ENCODE peak calls at places on chromosomes 3 and 15, in nine cellular contexts. One of them, this sample, is unnamed.

GRCh38 chr3:119880966-119881365 is 99.1 kb downstream of the NR1I2 start:
- DNase-seq in tibial nerve: no peak
- DNase-seq in K562: no peak
- DNase-seq in A549: no peak
- DNase-seq in transverse colon: no peak
- DNase-seq in sigmoid colon: no peak
- DNase-seq in stomach: no peak
- DNase-seq in ovary: no peak
- DNase-seq in SK-N-SH: no peak
- DNase-seq in this sample: no peak

GRCh38 chr3:17430574-17430973 is 311.9 kb downstream of the TBC1D5 start:
- DNase-seq in sigmoid colon: no peak
- DNase-seq in SK-N-SH: no peak
- DNase-seq in stomach: no peak
- DNase-seq in transverse colon: no peak
- DNase-seq in K562: no peak
- DNase-seq in ovary: no peak
- DNase-seq in A549: no peak
- DNase-seq in tibial nerve: no peak
- DNase-seq in this sample: no peak

GRCh38 chr3:41955192-41955591 is 6.7 kb downstream of the ULK4 start:
- DNase-seq in stomach: no peak
- DNase-seq in tibial nerve: no peak
- DNase-seq in A549: no peak
- DNase-seq in transverse colon: no peak
- DNase-seq in K562: no peak
- DNase-seq in ovary: no peak
- DNase-seq in sigmoid colon: no peak
- DNase-seq in SK-N-SH: no peak
- DNase-seq in this sample: no peak

GRCh38 chr3:32705232-32705631 is 20.2 kb downstream of the CNOT10 start:
- DNase-seq in transverse colon: no peak
- DNase-seq in SK-N-SH: peak; percentile 48
- DNase-seq in K562: peak; percentile 36
- DNase-seq in A549: no peak
- DNase-seq in sigmoid colon: no peak
- DNase-seq in tibial nerve: no peak
- DNase-seq in stomach: no peak
- DNase-seq in ovary: no peak
- DNase-seq in this sample: no peak

GRCh38 chr3:126013742-126014141 is 44.8 kb downstream of the ROPN1B start:
- DNase-seq in ovary: no peak
- DNase-seq in A549: no peak
- DNase-seq in stomach: no peak
- DNase-seq in K562: no peak
- DNase-seq in tibial nerve: no peak
- DNase-seq in transverse colon: no peak
- DNase-seq in SK-N-SH: no peak
- DNase-seq in sigmoid colon: no peak
- DNase-seq in this sample: no peak

GRCh38 chr3:169812124-169812843 is 386 bp upstream of the LRRIQ4 start:
- DNase-seq in stomach: peak; percentile 73
- DNase-seq in sigmoid colon: peak; percentile 82
- DNase-seq in A549: no peak
- DNase-seq in tibial nerve: peak; percentile 24
- DNase-seq in transverse colon: peak; percentile 72
- DNase-seq in K562: no peak
- DNase-seq in ovary: peak; percentile 63
- DNase-seq in SK-N-SH: peak; percentile 87
- DNase-seq in this sample: peak; percentile 77

GRCh38 chr15:34364041-34364440 is 3.0 kb downstream of the LPCAT4 start:
- DNase-seq in sigmoid colon: no peak
- DNase-seq in ovary: no peak
- DNase-seq in A549: no peak
- DNase-seq in SK-N-SH: no peak
- DNase-seq in K562: no peak
- DNase-seq in transverse colon: no peak
- DNase-seq in stomach: no peak
- DNase-seq in tibial nerve: no peak
- DNase-seq in this sample: no peak

GRCh38 chr3:168653255-168653654 is 557.5 kb upstream of the GOLIM4 start:
- DNase-seq in SK-N-SH: no peak
- DNase-seq in K562: no peak
- DNase-seq in tibial nerve: no peak
- DNase-seq in transverse colon: no peak
- DNase-seq in ovary: no peak
- DNase-seq in stomach: no peak
- DNase-seq in A549: no peak
- DNase-seq in sigmoid colon: no peak
- DNase-seq in this sample: no peak

GRCh38 chr15:70698412-70698811 is 64.9 kb downstream of the UACA start:
- DNase-seq in A549: no peak
- DNase-seq in sigmoid colon: no peak
- DNase-seq in stomach: no peak
- DNase-seq in transverse colon: no peak
- DNase-seq in K562: no peak
- DNase-seq in ovary: no peak
- DNase-seq in tibial nerve: no peak
- DNase-seq in SK-N-SH: no peak
- DNase-seq in this sample: no peak

GRCh38 chr3:71512000-71512399 is 71.5 kb downstream of the FOXP1 start:
- DNase-seq in transverse colon: peak; percentile 16
- DNase-seq in A549: no peak
- DNase-seq in stomach: no peak
- DNase-seq in ovary: no peak
- DNase-seq in sigmoid colon: no peak
- DNase-seq in K562: peak; percentile 12
- DNase-seq in SK-N-SH: no peak
- DNase-seq in tibial nerve: no peak
- DNase-seq in this sample: no peak

GRCh38 chr3:186525369-186526255 is 18.6 kb downstream of the CRYGS start:
- DNase-seq in sigmoid colon: no peak
- DNase-seq in K562: no peak
- DNase-seq in transverse colon: no peak
- DNase-seq in stomach: no peak
- DNase-seq in tibial nerve: no peak
- DNase-seq in SK-N-SH: no peak
- DNase-seq in ovary: no peak
- DNase-seq in A549: no peak
- DNase-seq in this sample: no peak

GRCh38 chr3:134132961-134133360 is 103.2 kb upstream of the SLCO2A1 start:
- DNase-seq in SK-N-SH: no peak
- DNase-seq in sigmoid colon: no peak
- DNase-seq in transverse colon: no peak
- DNase-seq in K562: no peak
- DNase-seq in ovary: no peak
- DNase-seq in stomach: no peak
- DNase-seq in tibial nerve: no peak
- DNase-seq in A549: no peak
- DNase-seq in this sample: no peak

GRCh38 chr3:149623819-149624218 is 34.0 kb downstream of the WWTR1 start:
- DNase-seq in K562: no peak
- DNase-seq in sigmoid colon: no peak
- DNase-seq in A549: no peak
- DNase-seq in ovary: no peak
- DNase-seq in transverse colon: no peak
- DNase-seq in SK-N-SH: no peak
- DNase-seq in tibial nerve: no peak
- DNase-seq in stomach: no peak
- DNase-seq in this sample: no peak

GRCh38 chr3:35899245-35899644 is 259.9 kb downstream of the ARPP21 start:
- DNase-seq in tibial nerve: no peak
- DNase-seq in ovary: no peak
- DNase-seq in K562: no peak
- DNase-seq in transverse colon: no peak
- DNase-seq in SK-N-SH: peak; percentile 3
- DNase-seq in sigmoid colon: no peak
- DNase-seq in stomach: no peak
- DNase-seq in A549: no peak
- DNase-seq in this sample: no peak
- H3K4me3 ChIP-seq in tibial nerve: no peak overlapping the region
- H3K4me3 ChIP-seq in ovary: no peak overlapping the region
- H3K4me3 ChIP-seq in K562: no peak overlapping the region
- H3K4me3 ChIP-seq in transverse colon: no peak overlapping the region
- H3K4me3 ChIP-seq in SK-N-SH: no peak overlapping the region
- H3K4me3 ChIP-seq in sigmoid colon: no peak overlapping the region
- H3K4me3 ChIP-seq in stomach: no peak overlapping the region
- H3K4me3 ChIP-seq in A549: no peak overlapping the region
- H3K4me3 ChIP-seq in this sample: no peak overlapping the region

DNA sequence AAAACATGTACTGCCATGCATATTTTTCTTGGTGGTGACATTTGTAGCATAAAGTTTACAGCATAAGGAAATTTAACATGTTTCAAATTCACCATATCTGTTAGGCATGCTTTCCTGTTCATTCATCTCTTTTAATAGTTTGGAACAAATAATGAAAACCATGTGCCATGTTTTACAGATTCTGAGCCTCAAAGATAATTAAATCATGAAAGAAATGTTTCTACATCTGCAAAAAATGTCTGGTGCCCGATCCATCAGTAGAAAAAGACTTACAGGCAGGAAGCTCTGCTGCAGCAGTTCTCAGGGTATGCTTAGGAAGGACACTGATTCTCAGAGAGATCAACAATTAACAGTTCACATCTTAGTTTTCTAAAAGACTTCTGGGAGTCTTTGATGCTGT is 316.2 kb downstream of the IL5RA start:
- DNase-seq in SK-N-SH: peak; percentile 61
- DNase-seq in tibial nerve: no peak
- DNase-seq in ovary: no peak
- DNase-seq in sigmoid colon: no peak
- DNase-seq in stomach: no peak
- DNase-seq in K562: no peak
- DNase-seq in A549: no peak
- DNase-seq in transverse colon: no peak
- DNase-seq in this sample: no peak
- TF ChIP-seq EP300 in SK-N-SH: peak; percentile 84
- TF ChIP-seq EP300 in tibial nerve: no peak
- TF ChIP-seq EP300 in ovary: no peak
- TF ChIP-seq EP300 in sigmoid colon: no peak
- TF ChIP-seq EP300 in stomach: no peak
- TF ChIP-seq EP300 in K562: no peak
- TF ChIP-seq EP300 in A549: no peak
- TF ChIP-seq EP300 in transverse colon: no peak
- TF ChIP-seq EP300 in this sample: no peak

DNA sequence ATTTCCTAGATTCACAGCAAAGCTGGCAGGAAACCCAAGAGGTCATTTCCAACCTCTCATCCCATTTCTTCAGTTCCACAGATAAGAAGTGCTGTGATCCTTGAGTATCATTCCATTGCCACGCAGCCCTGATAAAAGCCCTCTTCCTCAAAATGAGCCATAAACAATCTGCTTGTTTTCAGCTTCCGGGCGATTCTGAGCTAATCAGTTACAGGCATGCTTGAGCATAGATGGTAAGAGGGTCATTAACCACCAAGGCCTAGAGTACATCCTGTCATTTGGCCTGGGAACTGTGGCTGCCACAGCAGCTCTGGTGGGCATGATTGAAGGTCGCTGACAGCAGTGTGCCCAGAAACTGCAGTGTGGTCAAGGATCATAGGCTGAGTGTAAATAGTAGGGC is 47.4 kb downstream of the P3H2 start:
- DNase-seq in tibial nerve: no peak
- DNase-seq in transverse colon: peak; percentile 18
- DNase-seq in SK-N-SH: peak; percentile 39
- DNase-seq in K562: no peak
- DNase-seq in stomach: no peak
- DNase-seq in ovary: no peak
- DNase-seq in A549: no peak
- DNase-seq in sigmoid colon: no peak
- DNase-seq in this sample: no peak
- H3K4me3 ChIP-seq in tibial nerve: no peak overlapping the region
- H3K4me3 ChIP-seq in transverse colon: no peak overlapping the region
- H3K4me3 ChIP-seq in SK-N-SH: no peak overlapping the region
- H3K4me3 ChIP-seq in K562: no peak overlapping the region
- H3K4me3 ChIP-seq in stomach: no peak overlapping the region
- H3K4me3 ChIP-seq in ovary: no peak overlapping the region
- H3K4me3 ChIP-seq in A549: no peak overlapping the region
- H3K4me3 ChIP-seq in sigmoid colon: no peak overlapping the region
- H3K4me3 ChIP-seq in this sample: no peak overlapping the region

DNA sequence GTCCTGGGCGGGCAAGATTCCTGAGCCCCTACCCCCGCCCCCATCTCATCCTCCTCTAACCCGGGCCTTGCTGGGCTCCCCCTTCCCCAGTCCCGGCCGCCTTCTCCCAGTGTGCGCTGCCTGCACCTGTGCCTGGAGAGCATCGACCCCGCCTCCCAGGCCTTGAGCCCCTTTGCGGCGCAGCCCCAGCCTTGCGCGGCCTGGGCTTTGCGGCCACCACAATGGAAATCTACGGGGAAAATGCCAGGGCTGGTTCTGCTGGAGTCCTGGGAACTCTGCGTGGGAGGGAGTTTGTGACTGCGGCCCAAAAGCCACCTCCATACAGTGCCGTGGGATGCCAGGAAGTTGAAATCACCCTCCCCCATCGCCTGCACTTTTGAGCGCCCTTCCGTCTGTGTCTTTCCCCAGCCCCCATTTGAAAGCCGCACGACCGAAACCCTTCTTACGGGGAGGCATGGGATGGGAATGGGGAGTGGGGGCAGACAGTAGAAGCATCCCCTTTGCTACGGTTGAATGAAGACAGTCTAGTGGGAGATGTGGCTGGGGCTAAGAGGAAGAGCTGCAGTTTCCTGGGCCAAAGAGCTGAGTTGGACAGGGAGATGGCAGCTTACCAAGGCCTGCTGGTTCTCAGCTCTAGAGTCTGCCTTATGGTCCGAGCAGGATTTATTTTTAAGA is 1.0 kb upstream of the SOX2 start:
- DNase-seq in transverse colon: no peak
- DNase-seq in sigmoid colon: no peak
- DNase-seq in stomach: no peak
- DNase-seq in K562: no peak
- DNase-seq in ovary: no peak
- DNase-seq in A549: no peak
- DNase-seq in SK-N-SH: no peak
- DNase-seq in tibial nerve: no peak
- DNase-seq in this sample: peak; percentile 29
- TF ChIP-seq EP300 in transverse colon: no peak
- TF ChIP-seq EP300 in sigmoid colon: no peak
- TF ChIP-seq EP300 in stomach: no peak
- TF ChIP-seq EP300 in K562: no peak
- TF ChIP-seq EP300 in ovary: no peak
- TF ChIP-seq EP300 in A549: no peak
- TF ChIP-seq EP300 in SK-N-SH: no peak
- TF ChIP-seq EP300 in tibial nerve: no peak
- TF ChIP-seq EP300 in this sample: no peak

GRCh38 chr15:91857224-91857585 is 3.7 kb downstream of the SLCO3A1 start:
- DNase-seq in A549: no peak
- DNase-seq in transverse colon: no peak
- DNase-seq in K562: no peak
- DNase-seq in SK-N-SH: no peak
- DNase-seq in sigmoid colon: no peak
- DNase-seq in tibial nerve: no peak
- DNase-seq in ovary: no peak
- DNase-seq in stomach: no peak
- DNase-seq in this sample: no peak
- H3K4me3 ChIP-seq in A549: no peak overlapping the region
- H3K4me3 ChIP-seq in transverse colon: no peak overlapping the region
- H3K4me3 ChIP-seq in K562: no peak overlapping the region
- H3K4me3 ChIP-seq in SK-N-SH: no peak overlapping the region
- H3K4me3 ChIP-seq in sigmoid colon: no peak overlapping the region
- H3K4me3 ChIP-seq in tibial nerve: no peak overlapping the region
- H3K4me3 ChIP-seq in ovary: no peak overlapping the region
- H3K4me3 ChIP-seq in stomach: no peak overlapping the region
- H3K4me3 ChIP-seq in this sample: no peak overlapping the region